ENCODE peak calls at places on chromosomes 6 and 20, in six cellular contexts. Y is breast epithelium, V is hepatocyte, G is activated T-cell treated with anti-CD3 and anti-CD28 coated beads for 1 hour, B is endodermal cell, I is NCI-H345. C is an unnamed sample.

GRCh38 chr20:62365814-62366369 is 1.2 kb downstream of the LAMA5 start:
- DNase-seq in Y (no peak), V (peak; percentile 84), G (no peak), B (peak; percentile 84), I (peak; percentile 58), C (no peak)

GRCh38 chr20:8443464-8444072 is 311.5 kb downstream of the PLCB1 start:
- DNase-seq in Y (no peak), V (no peak), G (no peak), B (peak; percentile 77), I (no peak), C (no peak)

GRCh38 chr6:147708170-147708569 is 199.7 kb downstream of the SAMD5 start:
- DNase-seq in Y (no peak), V (no peak), G (no peak), B (no peak), I (no peak), C (no peak)

GRCh38 chr6:34074064-34074739 is 71.7 kb downstream of the GRM4 start:
- DNase-seq in Y (no peak), V (no peak), G (no peak), B (peak; percentile 80), I (no peak), C (no peak)

GRCh38 chr6:23414204-23414501 is 711.9 kb upstream of the NRSN1 start:
- DNase-seq in Y (no peak), V (peak; percentile 53), G (no peak), B (no peak), I (no peak), C (peak; percentile 21)

GRCh38 chr20:48716086-48716485 is 111.7 kb downstream of the PREX1 start:
- DNase-seq in Y (no peak), V (no peak), G (peak; percentile 26), B (no peak), I (no peak), C (no peak)

GRCh38 chr6:166318227-166318626 is 10.0 kb upstream of the PRR18 start:
- DNase-seq in Y (no peak), V (no peak), G (no peak), B (peak; percentile 40), I (no peak), C (no peak)

GRCh38 chr20:47568019-47568418 is 66.3 kb downstream of the NCOA3 start:
- DNase-seq in Y (no peak), V (peak; percentile 28), G (no peak), B (no peak), I (peak; percentile 75), C (peak; percentile 68)

GRCh38 chr6:89184344-89184743 is 32.8 kb downstream of the GABRR1 start:
- DNase-seq in Y (no peak), V (no peak), G (no peak), B (no peak), I (no peak), C (no peak)

GRCh38 chr6:36364669-36365479 is 22.6 kb downstream of the ETV7 start:
- DNase-seq in Y (no peak), V (peak; percentile 73), G (no peak), B (peak; percentile 35), I (no peak), C (no peak)

GRCh38 chr20:4667371-4667773 is 54.3 kb upstream of the PRND start:
- DNase-seq in Y (no peak), V (no peak), G (no peak), B (no peak), I (no peak), C (no peak)

GRCh38 chr20:64210661-64211369 is 44.7 kb upstream of the PCMTD2 start:
- DNase-seq in Y (no peak), V (no peak), G (no peak), B (no peak), I (no peak), C (peak; percentile 4)

GRCh38 chr6:154154389-154154967 is 115.4 kb downstream of the OPRM1 start:
- DNase-seq in Y (peak; percentile 38), V (peak; percentile 88), G (peak; percentile 62), B (peak; percentile 70), I (peak; percentile 64), C (peak; percentile 48)

GRCh38 chr20:2519115-2519815 is 10.6 kb upstream of the ZNF343 start:
- DNase-seq in Y (no peak), V (no peak), G (no peak), B (no peak), I (no peak), C (peak; percentile 74)

GRCh38 chr6:30378290-30378937 is 33.5 kb downstream of the RPP21 start:
- DNase-seq in Y (no peak), V (peak; percentile 69), G (no peak), B (no peak), I (no peak), C (peak; percentile 1)

GRCh38 chr20:62710886-62711702 is 2.5 kb downstream of the NTSR1 start:
- DNase-seq in Y (no peak), V (no peak), G (peak; percentile 17), B (no peak), I (peak; percentile 68), C (no peak)

GRCh38 chr6:106825156-106825555 is 149.4 kb downstream of the CD24 start:
- DNase-seq in Y (no peak), V (no peak), G (no peak), B (no peak), I (no peak), C (no peak)

GRCh38 chr20:43955244-43956191 is 40.9 kb downstream of the TOX2 start:
- DNase-seq in Y (no peak), V (no peak), G (no peak), B (peak; percentile 61), I (no peak), C (peak; percentile 96)

GRCh38 chr6:30685977-30686907 is at the start of gene PPP1R18:
- DNase-seq in Y (peak; percentile 73), V (peak; percentile 83), G (peak; percentile 79), B (no peak), I (peak; percentile 64), C (peak; percentile 74)

GRCh38 chr6:31193206-31193605 is 22.7 kb upstream of the POU5F1 start:
- DNase-seq in Y (no peak), V (no peak), G (no peak), B (no peak), I (no peak), C (no peak)

GRCh38 chr6:88455317-88455716 is 289.2 kb upstream of the CNR1 start:
- DNase-seq in Y (no peak), V (no peak), G (no peak), B (no peak), I (no peak), C (no peak)

GRCh38 chr20:52201395-52201794 is 9.8 kb upstream of the ZFP64 start:
- DNase-seq in Y (no peak), V (no peak), G (no peak), B (no peak), I (peak; percentile 91), C (no peak)